ENCODE peak calls at places on chromosomes 12 and 14, in four cellular contexts. V is left ventricle myocardium inferior; O is CD8-positive, alpha-beta T cell; X is stomach. J is an unnamed sample.
A peak's percentile ranks its signal among the peaks of the same experiment; 100 is the strongest.

GRCh38 chr12:119014368-119014767 is 33.0 kb downstream of the SRRM4 start:
- DNase-seq in V (no peak), O (no peak), X (no peak), J (no peak)

GRCh38 chr12:112176321-112177010 is 51.1 kb downstream of the TRAFD1 start:
- DNase-seq in V (no peak), O (no peak), X (no peak), J (no peak)

GRCh38 chr14:80049055-80049454 is 162.2 kb downstream of the DIO2 start:
- DNase-seq in V (no peak), O (no peak), X (no peak), J (no peak)

GRCh38 chr14:100617715-100618693 is 30.8 kb upstream of the BEGAIN start:
- DNase-seq in V (peak; percentile 27), O (no peak), X (no peak), J (no peak)

GRCh38 chr12:2890388-2891239 is at the start of gene TULP3:
- DNase-seq in V (peak; percentile 99), O (peak; percentile 98), X (peak; percentile 99), J (peak; percentile 97)

GRCh38 chr14:105218611-105219010 is 29.7 kb upstream of the BTBD6 start:
- DNase-seq in V (no peak), O (no peak), X (no peak), J (no peak)

GRCh38 chr14:105855246-105855892 is 329.0 kb downstream of the TMEM121 start:
- DNase-seq in V (peak; percentile 7), O (peak; percentile 44), X (no peak), J (no peak)

GRCh38 chr12:80702889-80703605 is 4.4 kb upstream of the MYF6 start:
- DNase-seq in V (no peak), O (no peak), X (no peak), J (no peak)

GRCh38 chr14:100529561-100530031 is 57.6 kb downstream of the BEGAIN start:
- DNase-seq in V (peak; percentile 5), O (peak; percentile 44), X (peak; percentile 15), J (no peak)

GRCh38 chr14:33402604-33403003 is 463.9 kb downstream of the NPAS3 start:
- DNase-seq in V (peak; percentile 25), O (no peak), X (no peak), J (no peak)

GRCh38 chr14:77158175-77158908 is 16.8 kb upstream of the ZDHHC22 start:
- DNase-seq in V (peak; percentile 36), O (no peak), X (no peak), J (no peak)

GRCh38 chr12:5916785-5917290 is 28.2 kb downstream of the ANO2 start:
- DNase-seq in V (no peak), O (no peak), X (no peak), J (no peak)

GRCh38 chr14:61567838-61568571 is 127.3 kb upstream of the HIF1A start:
- DNase-seq in V (no peak), O (peak; percentile 48), X (no peak), J (no peak)

GRCh38 chr12:70645494-70646317 is 8.5 kb upstream of the PTPRB start:
- DNase-seq in V (peak; percentile 40), O (no peak), X (peak; percentile 36), J (no peak)

GRCh38 chr12:49188916-49189367 is at the start of gene TUBA1A:
- DNase-seq in V (peak; percentile 91), O (peak; percentile 96), X (peak; percentile 81), J (peak; percentile 98)

GRCh38 chr12:10448236-10448635 is 4.9 kb downstream of the KLRC1 start:
- DNase-seq in V (no peak), O (no peak), X (no peak), J (no peak)

GRCh38 chr14:45222485-45223262 is 30.3 kb downstream of the MIS18BP1 start:
- DNase-seq in V (no peak), O (no peak), X (no peak), J (peak; percentile 21)
- H3K36me3 ChIP-seq in V (peaks cover 45% of the 10 kb centered on the region), O (no peaks in the 10 kb centered on the region), X (peaks cover 57% of the 10 kb centered on the region), J (peaks cover 24% of the 10 kb centered on the region)

GRCh38 chr14:24185015-24185414 is 3.6 kb downstream of the IPO4 start:
- DNase-seq in V (no peak), O (no peak), X (no peak), J (no peak)
- H3K36me3 ChIP-seq in V (peaks cover 65% of the 10 kb centered on the region), O (peaks cover 37% of the 10 kb centered on the region), X (peaks cover 71% of the 10 kb centered on the region), J (peaks cover 38% of the 10 kb centered on the region)

GRCh38 chr14:89408907-89409675 is 7.9 kb downstream of the FOXN3 start:
- DNase-seq in V (no peak), O (no peak), X (no peak), J (no peak)
- H3K36me3 ChIP-seq in V (peaks cover 30% of the 10 kb centered on the region), O (peaks cover 4% of the 10 kb centered on the region), X (peaks cover 38% of the 10 kb centered on the region), J (peaks cover 23% of the 10 kb centered on the region)

GRCh38 chr12:52277486-52278245 is 3.2 kb downstream of the KRT86 start:
- DNase-seq in V (no peak), O (peak; percentile 46), X (peak; percentile 20), J (no peak)

GRCh38 chr12:52278931-52279682 is 4.7 kb downstream of the KRT86 start:
- DNase-seq in V (peak; percentile 71), O (peak; percentile 84), X (peak; percentile 85), J (peak; percentile 51)

GRCh38 chr12:52274521-52274920 is at the start of gene KRT86:
- DNase-seq in V (no peak), O (peak; percentile 25), X (peak; percentile 9), J (no peak)

GRCh38 chr12:52278530-52278929 is 4.1 kb downstream of the KRT86 start:
- DNase-seq in V (no peak), O (no peak), X (peak; percentile 22), J (no peak)

GRCh38 chr12:52275686-52276085 is 1.2 kb downstream of the KRT86 start:
- DNase-seq in V (no peak), O (peak; percentile 9), X (no peak), J (no peak)
- H3K36me3 ChIP-seq in V (no peaks in the 10 kb centered on the region), O (no peaks in the 10 kb centered on the region), X (no peaks in the 10 kb centered on the region), J (no peaks in the 10 kb centered on the region)